ENCODE peak calls at places on chromosomes 11 and 22, in nine cellular contexts. L is HuH-7; P is CD8-positive, alpha-beta memory T cell; D is A172; T is astrocyte of the spinal cord; Y is NCI-H1048; M is stimulated activated CD4-positive, alpha-beta T cell treated with anti-CD3 and anti-CD28 coated beads, Interleukin-2, amount 100 ng/mL, for 24 hours; G is ecto neural progenitor cell; I is Calu3. C is an unnamed sample.

GRCh38 chr11:65918211-65919150 is at the start of gene C11orf68:
- DNase-seq in L (no peak), P (peak), D (no peak), T (no peak), Y (no peak), M (no peak), G (no peak), I (no peak), C (peak)

GRCh38 chr22:41873391-41873790 is 40.5 kb downstream of the SREBF2 start:
- DNase-seq in L (no peak), P (peak), D (no peak), T (no peak), Y (no peak), M (peak), G (no peak), I (no peak), C (no peak)

GRCh38 chr11:62611705-62612365 is 740 bp downstream of the EML3 start:
- DNase-seq in L (peak), P (peak), D (no peak), T (peak), Y (no peak), M (peak), G (peak), I (peak), C (peak)

GRCh38 chr11:62034045-62034355 is 66.6 kb upstream of the FTH1 start:
- DNase-seq in L (no peak), P (no peak), D (no peak), T (no peak), Y (no peak), M (no peak), G (no peak), I (no peak), C (no peak)

GRCh38 chr11:23632293-23632692 is 772.0 kb upstream of the CCDC179 start:
- DNase-seq in L (no peak), P (no peak), D (no peak), T (no peak), Y (no peak), M (no peak), G (no peak), I (no peak), C (no peak)

GRCh38 chr11:64245401-64245796 is 1.3 kb downstream of the PPP1R14B start:
- DNase-seq in L (no peak), P (peak), D (peak), T (peak), Y (no peak), M (no peak), G (no peak), I (peak), C (no peak)

GRCh38 chr11:134275534-134276395 is at the start of gene GLB1L3:
- DNase-seq in L (no peak), P (peak), D (no peak), T (no peak), Y (no peak), M (peak), G (peak), I (no peak), C (peak)

GRCh38 chr22:46446799-46447198 is 90.6 kb downstream of the CELSR1 start:
- DNase-seq in L (no peak), P (no peak), D (no peak), T (no peak), Y (no peak), M (no peak), G (no peak), I (no peak), C (no peak)

GRCh38 chr11:86488553-86488952 is 113.9 kb downstream of the CCDC81 start:
- DNase-seq in L (no peak), P (no peak), D (no peak), T (no peak), Y (no peak), M (no peak), G (no peak), I (no peak), C (no peak)

GRCh38 chr11:125063429-125064043 is 431 bp downstream of the SLC37A2 start:
- DNase-seq in L (no peak), P (peak), D (no peak), T (no peak), Y (no peak), M (no peak), G (peak), I (no peak), C (no peak)

GRCh38 chr22:50581950-50582561 is 593 bp downstream of the CHKB start:
- DNase-seq in L (no peak), P (no peak), D (no peak), T (no peak), Y (no peak), M (no peak), G (no peak), I (no peak), C (no peak)

GRCh38 chr11:47994417-47994816 is 14.1 kb downstream of the PTPRJ start:
- DNase-seq in L (no peak), P (no peak), D (no peak), T (no peak), Y (no peak), M (no peak), G (no peak), I (no peak), C (no peak)

GRCh38 chr11:78660451-78660850 is 85.8 kb upstream of the NARS2 start:
- DNase-seq in L (no peak), P (no peak), D (no peak), T (peak), Y (no peak), M (no peak), G (no peak), I (no peak), C (no peak)

GRCh38 chr11:2263724-2264360 is 6.5 kb downstream of the ASCL2 start:
- DNase-seq in L (no peak), P (no peak), D (no peak), T (no peak), Y (no peak), M (no peak), G (no peak), I (no peak), C (no peak)

GRCh38 chr22:21568207-21569075 is 927 bp downstream of the UBE2L3 start:
- DNase-seq in L (no peak), P (no peak), D (no peak), T (peak), Y (no peak), M (peak), G (no peak), I (peak), C (no peak)

GRCh38 chr11:119488256-119488995 is 65.5 kb upstream of the THY1 start:
- DNase-seq in L (no peak), P (peak), D (no peak), T (no peak), Y (no peak), M (no peak), G (no peak), I (no peak), C (no peak)

GRCh38 chr11:86660011-86660595 is 12.3 kb downstream of the ME3 start:
- DNase-seq in L (no peak), P (no peak), D (peak), T (peak), Y (no peak), M (no peak), G (no peak), I (no peak), C (no peak)

GRCh38 chr11:69099193-69099592 is 50.5 kb downstream of the TPCN2 start:
- DNase-seq in L (no peak), P (no peak), D (no peak), T (no peak), Y (no peak), M (no peak), G (no peak), I (no peak), C (no peak)

GRCh38 chr22:37210041-37210803 is 2.1 kb downstream of the SSTR3 start:
- DNase-seq in L (no peak), P (no peak), D (no peak), T (no peak), Y (no peak), M (no peak), G (no peak), I (no peak), C (no peak)

GRCh38 chr11:123386746-123387510 is 43.1 kb upstream of the GRAMD1B start:
- DNase-seq in L (no peak), P (no peak), D (no peak), T (no peak), Y (no peak), M (no peak), G (no peak), I (no peak), C (no peak)

GRCh38 chr11:122229611-122230386 is 113.8 kb upstream of the BLID start:
- DNase-seq in L (no peak), P (no peak), D (no peak), T (no peak), Y (no peak), M (no peak), G (peak), I (no peak), C (no peak)

C was measured in A549.